ENCODE peak calls at places on chromosomes 7 and 10, in eight cellular contexts. One of them, this sample, is unnamed.

GRCh38 chr10:72133517-72133916 is 45.2 kb upstream of the SPOCK2 start:
- DNase-seq in HFF-Myc: no peak
- DNase-seq in GM20000: peak; percentile 70
- DNase-seq in occipital lobe: no peak
- DNase-seq in activated T-cell treated with anti-CD3 and anti-CD28 coated beads for 1 hour: no peak
- DNase-seq in effector memory CD8-positive, alpha-beta T cell: no peak
- DNase-seq in DMS53: no peak
- DNase-seq in choroid plexus epithelial cell: peak; percentile 79
- DNase-seq in this sample: no peak

GRCh38 chr7:158649279-158649678 is 55.3 kb downstream of the NCAPG2 start:
- DNase-seq in HFF-Myc: peak; percentile 88
- DNase-seq in GM20000: no peak
- DNase-seq in occipital lobe: no peak
- DNase-seq in activated T-cell treated with anti-CD3 and anti-CD28 coated beads for 1 hour: no peak
- DNase-seq in effector memory CD8-positive, alpha-beta T cell: no peak
- DNase-seq in DMS53: peak; percentile 83
- DNase-seq in choroid plexus epithelial cell: peak; percentile 93
- DNase-seq in this sample: no peak

GRCh38 chr7:158378978-158379377 is 208.6 kb downstream of the PTPRN2 start:
- DNase-seq in HFF-Myc: no peak
- DNase-seq in GM20000: no peak
- DNase-seq in occipital lobe: no peak
- DNase-seq in activated T-cell treated with anti-CD3 and anti-CD28 coated beads for 1 hour: no peak
- DNase-seq in effector memory CD8-positive, alpha-beta T cell: no peak
- DNase-seq in DMS53: no peak
- DNase-seq in choroid plexus epithelial cell: no peak
- DNase-seq in this sample: no peak

GRCh38 chr10:97065128-97065527 is 120.6 kb downstream of the SLIT1 start:
- DNase-seq in HFF-Myc: no peak
- DNase-seq in GM20000: no peak
- DNase-seq in occipital lobe: no peak
- DNase-seq in activated T-cell treated with anti-CD3 and anti-CD28 coated beads for 1 hour: no peak
- DNase-seq in effector memory CD8-positive, alpha-beta T cell: no peak
- DNase-seq in DMS53: no peak
- DNase-seq in choroid plexus epithelial cell: no peak
- DNase-seq in this sample: no peak

GRCh38 chr10:97333601-97334369 is 744 bp downstream of the FRAT2 start:
- DNase-seq in HFF-Myc: no peak
- DNase-seq in GM20000: peak; percentile 63
- DNase-seq in occipital lobe: peak; percentile 25
- DNase-seq in activated T-cell treated with anti-CD3 and anti-CD28 coated beads for 1 hour: peak; percentile 6
- DNase-seq in effector memory CD8-positive, alpha-beta T cell: peak; percentile 19
- DNase-seq in DMS53: peak; percentile 78
- DNase-seq in choroid plexus epithelial cell: peak; percentile 61
- DNase-seq in this sample: no peak

GRCh38 chr7:137774793-137775201 is 72.0 kb downstream of the DGKI start:
- DNase-seq in HFF-Myc: no peak
- DNase-seq in GM20000: peak; percentile 15
- DNase-seq in occipital lobe: no peak
- DNase-seq in activated T-cell treated with anti-CD3 and anti-CD28 coated beads for 1 hour: no peak
- DNase-seq in effector memory CD8-positive, alpha-beta T cell: no peak
- DNase-seq in DMS53: no peak
- DNase-seq in choroid plexus epithelial cell: peak; percentile 53
- DNase-seq in this sample: no peak

GRCh38 chr7:139749545-139749944 is 28.3 kb downstream of the HIPK2 start:
- DNase-seq in HFF-Myc: no peak
- DNase-seq in GM20000: no peak
- DNase-seq in occipital lobe: no peak
- DNase-seq in activated T-cell treated with anti-CD3 and anti-CD28 coated beads for 1 hour: no peak
- DNase-seq in effector memory CD8-positive, alpha-beta T cell: no peak
- DNase-seq in DMS53: peak; percentile 91
- DNase-seq in choroid plexus epithelial cell: no peak
- DNase-seq in this sample: no peak

GRCh38 chr10:119221666-119222065 is 14.3 kb downstream of the GRK5 start:
- DNase-seq in HFF-Myc: no peak
- DNase-seq in GM20000: no peak
- DNase-seq in occipital lobe: no peak
- DNase-seq in activated T-cell treated with anti-CD3 and anti-CD28 coated beads for 1 hour: no peak
- DNase-seq in effector memory CD8-positive, alpha-beta T cell: no peak
- DNase-seq in DMS53: no peak
- DNase-seq in choroid plexus epithelial cell: no peak
- DNase-seq in this sample: no peak

GRCh38 chr10:125756196-125756595 is 19.4 kb downstream of the MMP21 start:
- DNase-seq in HFF-Myc: no peak
- DNase-seq in GM20000: no peak
- DNase-seq in occipital lobe: no peak
- DNase-seq in activated T-cell treated with anti-CD3 and anti-CD28 coated beads for 1 hour: no peak
- DNase-seq in effector memory CD8-positive, alpha-beta T cell: no peak
- DNase-seq in DMS53: peak; percentile 34
- DNase-seq in choroid plexus epithelial cell: peak; percentile 14
- DNase-seq in this sample: no peak

GRCh38 chr7:106062006-106062405 is 50.1 kb downstream of the SYPL1 start:
- DNase-seq in HFF-Myc: no peak
- DNase-seq in GM20000: no peak
- DNase-seq in occipital lobe: no peak
- DNase-seq in activated T-cell treated with anti-CD3 and anti-CD28 coated beads for 1 hour: no peak
- DNase-seq in effector memory CD8-positive, alpha-beta T cell: no peak
- DNase-seq in DMS53: no peak
- DNase-seq in choroid plexus epithelial cell: no peak
- DNase-seq in this sample: no peak

GRCh38 chr7:68707146-68707545 is 891.1 kb upstream of the AUTS2 start:
- DNase-seq in HFF-Myc: no peak
- DNase-seq in GM20000: no peak
- DNase-seq in occipital lobe: no peak
- DNase-seq in activated T-cell treated with anti-CD3 and anti-CD28 coated beads for 1 hour: no peak
- DNase-seq in effector memory CD8-positive, alpha-beta T cell: no peak
- DNase-seq in DMS53: no peak
- DNase-seq in choroid plexus epithelial cell: no peak
- DNase-seq in this sample: no peak

GRCh38 chr7:122055072-122055471 is 89.0 kb downstream of the AASS start:
- DNase-seq in HFF-Myc: no peak
- DNase-seq in GM20000: no peak
- DNase-seq in occipital lobe: no peak
- DNase-seq in activated T-cell treated with anti-CD3 and anti-CD28 coated beads for 1 hour: no peak
- DNase-seq in effector memory CD8-positive, alpha-beta T cell: no peak
- DNase-seq in DMS53: peak; percentile 28
- DNase-seq in choroid plexus epithelial cell: no peak
- DNase-seq in this sample: no peak

GRCh38 chr10:8840356-8840755 is 785.9 kb downstream of the GATA3 start:
- DNase-seq in HFF-Myc: no peak
- DNase-seq in GM20000: no peak
- DNase-seq in occipital lobe: no peak
- DNase-seq in activated T-cell treated with anti-CD3 and anti-CD28 coated beads for 1 hour: no peak
- DNase-seq in effector memory CD8-positive, alpha-beta T cell: no peak
- DNase-seq in DMS53: no peak
- DNase-seq in choroid plexus epithelial cell: no peak
- DNase-seq in this sample: no peak

GRCh38 chr7:91892099-91892788 is 11.7 kb upstream of the MTERF1 start:
- DNase-seq in HFF-Myc: no peak
- DNase-seq in GM20000: no peak
- DNase-seq in occipital lobe: no peak
- DNase-seq in activated T-cell treated with anti-CD3 and anti-CD28 coated beads for 1 hour: no peak
- DNase-seq in effector memory CD8-positive, alpha-beta T cell: no peak
- DNase-seq in DMS53: peak; percentile 44
- DNase-seq in choroid plexus epithelial cell: peak; percentile 17
- DNase-seq in this sample: no peak

GRCh38 chr7:64516451-64516850 is 46.4 kb downstream of the ZNF680 start:
- DNase-seq in HFF-Myc: no peak
- DNase-seq in GM20000: no peak
- DNase-seq in occipital lobe: no peak
- DNase-seq in activated T-cell treated with anti-CD3 and anti-CD28 coated beads for 1 hour: no peak
- DNase-seq in effector memory CD8-positive, alpha-beta T cell: no peak
- DNase-seq in DMS53: no peak
- DNase-seq in choroid plexus epithelial cell: no peak
- DNase-seq in this sample: no peak

GRCh38 chr10:3652886-3653285 is 132.1 kb downstream of the KLF6 start:
- DNase-seq in HFF-Myc: no peak
- DNase-seq in GM20000: no peak
- DNase-seq in occipital lobe: no peak
- DNase-seq in activated T-cell treated with anti-CD3 and anti-CD28 coated beads for 1 hour: no peak
- DNase-seq in effector memory CD8-positive, alpha-beta T cell: no peak
- DNase-seq in DMS53: no peak
- DNase-seq in choroid plexus epithelial cell: no peak
- DNase-seq in this sample: no peak

GRCh38 chr7:142498364-142498763 is 240.5 kb upstream of the PRSS58 start:
- DNase-seq in HFF-Myc: no peak
- DNase-seq in GM20000: no peak
- DNase-seq in occipital lobe: no peak
- DNase-seq in activated T-cell treated with anti-CD3 and anti-CD28 coated beads for 1 hour: no peak
- DNase-seq in effector memory CD8-positive, alpha-beta T cell: no peak
- DNase-seq in DMS53: no peak
- DNase-seq in choroid plexus epithelial cell: peak; percentile 63
- DNase-seq in this sample: no peak

GRCh38 chr7:22675917-22676343 is 51.1 kb upstream of the IL6 start:
- DNase-seq in HFF-Myc: peak; percentile 39
- DNase-seq in GM20000: no peak
- DNase-seq in occipital lobe: no peak
- DNase-seq in activated T-cell treated with anti-CD3 and anti-CD28 coated beads for 1 hour: peak; percentile 3
- DNase-seq in effector memory CD8-positive, alpha-beta T cell: no peak
- DNase-seq in DMS53: peak; percentile 96
- DNase-seq in choroid plexus epithelial cell: peak; percentile 82
- DNase-seq in this sample: no peak

GRCh38 chr10:100562806-100563293 is 27.1 kb downstream of the HIF1AN start:
- DNase-seq in HFF-Myc: no peak
- DNase-seq in GM20000: peak; percentile 44
- DNase-seq in occipital lobe: peak; percentile 22
- DNase-seq in activated T-cell treated with anti-CD3 and anti-CD28 coated beads for 1 hour: no peak
- DNase-seq in effector memory CD8-positive, alpha-beta T cell: no peak
- DNase-seq in DMS53: peak; percentile 29
- DNase-seq in choroid plexus epithelial cell: peak; percentile 44
- DNase-seq in this sample: no peak

GRCh38 chr10:44102726-44103255 is 282.1 kb downstream of the CXCL12 start:
- DNase-seq in HFF-Myc: peak; percentile 25
- DNase-seq in GM20000: no peak
- DNase-seq in occipital lobe: no peak
- DNase-seq in activated T-cell treated with anti-CD3 and anti-CD28 coated beads for 1 hour: no peak
- DNase-seq in effector memory CD8-positive, alpha-beta T cell: no peak
- DNase-seq in DMS53: no peak
- DNase-seq in choroid plexus epithelial cell: no peak
- DNase-seq in this sample: no peak

GRCh38 chr7:139940866-139941265 is 111.8 kb downstream of the TBXAS1 start:
- DNase-seq in HFF-Myc: no peak
- DNase-seq in GM20000: no peak
- DNase-seq in occipital lobe: no peak
- DNase-seq in activated T-cell treated with anti-CD3 and anti-CD28 coated beads for 1 hour: no peak
- DNase-seq in effector memory CD8-positive, alpha-beta T cell: no peak
- DNase-seq in DMS53: no peak
- DNase-seq in choroid plexus epithelial cell: no peak
- DNase-seq in this sample: no peak

GRCh38 chr10:11631890-11632587 is 20.6 kb upstream of the USP6NL start:
- DNase-seq in HFF-Myc: no peak
- DNase-seq in GM20000: peak; percentile 59
- DNase-seq in occipital lobe: no peak
- DNase-seq in activated T-cell treated with anti-CD3 and anti-CD28 coated beads for 1 hour: no peak
- DNase-seq in effector memory CD8-positive, alpha-beta T cell: no peak
- DNase-seq in DMS53: no peak
- DNase-seq in choroid plexus epithelial cell: no peak
- DNase-seq in this sample: no peak

GRCh38 chr10:111034598-111035310 is 42.1 kb upstream of the ADRA2A start:
- DNase-seq in HFF-Myc: no peak
- DNase-seq in GM20000: no peak
- DNase-seq in occipital lobe: no peak
- DNase-seq in activated T-cell treated with anti-CD3 and anti-CD28 coated beads for 1 hour: no peak
- DNase-seq in effector memory CD8-positive, alpha-beta T cell: no peak
- DNase-seq in DMS53: no peak
- DNase-seq in choroid plexus epithelial cell: peak; percentile 39
- DNase-seq in this sample: no peak

GRCh38 chr10:70169661-70170364 is 501 bp downstream of the SAR1A start:
- DNase-seq in HFF-Myc: no peak
- DNase-seq in GM20000: peak; percentile 13
- DNase-seq in occipital lobe: no peak
- DNase-seq in activated T-cell treated with anti-CD3 and anti-CD28 coated beads for 1 hour: no peak
- DNase-seq in effector memory CD8-positive, alpha-beta T cell: no peak
- DNase-seq in DMS53: no peak
- DNase-seq in choroid plexus epithelial cell: peak; percentile 32
- DNase-seq in this sample: no peak

GRCh38 chr7:129875745-129876411 is 76.9 kb downstream of the UBE2H start:
- DNase-seq in HFF-Myc: no peak
- DNase-seq in GM20000: no peak
- DNase-seq in occipital lobe: no peak
- DNase-seq in activated T-cell treated with anti-CD3 and anti-CD28 coated beads for 1 hour: no peak
- DNase-seq in effector memory CD8-positive, alpha-beta T cell: no peak
- DNase-seq in DMS53: no peak
- DNase-seq in choroid plexus epithelial cell: peak; percentile 69
- DNase-seq in this sample: no peak

GRCh38 chr10:22434521-22434920 is 89.2 kb downstream of the SPAG6 start:
- DNase-seq in HFF-Myc: no peak
- DNase-seq in GM20000: no peak
- DNase-seq in occipital lobe: no peak
- DNase-seq in activated T-cell treated with anti-CD3 and anti-CD28 coated beads for 1 hour: no peak
- DNase-seq in effector memory CD8-positive, alpha-beta T cell: no peak
- DNase-seq in DMS53: no peak
- DNase-seq in choroid plexus epithelial cell: no peak
- DNase-seq in this sample: no peak

GRCh38 chr7:136074840-136075239 is 97.7 kb upstream of the MTPN start:
- DNase-seq in HFF-Myc: no peak
- DNase-seq in GM20000: no peak
- DNase-seq in occipital lobe: no peak
- DNase-seq in activated T-cell treated with anti-CD3 and anti-CD28 coated beads for 1 hour: no peak
- DNase-seq in effector memory CD8-positive, alpha-beta T cell: no peak
- DNase-seq in DMS53: peak; percentile 59
- DNase-seq in choroid plexus epithelial cell: no peak
- DNase-seq in this sample: no peak

GRCh38 chr10:3668276-3668960 is 116.6 kb downstream of the KLF6 start:
- DNase-seq in HFF-Myc: peak; percentile 5
- DNase-seq in GM20000: no peak
- DNase-seq in occipital lobe: peak; percentile 11
- DNase-seq in activated T-cell treated with anti-CD3 and anti-CD28 coated beads for 1 hour: peak; percentile 48
- DNase-seq in effector memory CD8-positive, alpha-beta T cell: peak; percentile 57
- DNase-seq in DMS53: peak; percentile 94
- DNase-seq in choroid plexus epithelial cell: peak; percentile 95
- DNase-seq in this sample: no peak

GRCh38 chr7:158021836-158022235 is 565.8 kb downstream of the PTPRN2 start:
- DNase-seq in HFF-Myc: no peak
- DNase-seq in GM20000: no peak
- DNase-seq in occipital lobe: no peak
- DNase-seq in activated T-cell treated with anti-CD3 and anti-CD28 coated beads for 1 hour: no peak
- DNase-seq in effector memory CD8-positive, alpha-beta T cell: no peak
- DNase-seq in DMS53: no peak
- DNase-seq in choroid plexus epithelial cell: no peak
- DNase-seq in this sample: no peak

GRCh38 chr10:97355571-97355975 is 21.0 kb upstream of the FRAT2 start:
- DNase-seq in HFF-Myc: no peak
- DNase-seq in GM20000: no peak
- DNase-seq in occipital lobe: no peak
- DNase-seq in activated T-cell treated with anti-CD3 and anti-CD28 coated beads for 1 hour: no peak
- DNase-seq in effector memory CD8-positive, alpha-beta T cell: no peak
- DNase-seq in DMS53: no peak
- DNase-seq in choroid plexus epithelial cell: peak; percentile 56
- DNase-seq in this sample: no peak

GRCh38 chr10:5679606-5680005 is 5.0 kb upstream of the TASOR2 start:
- DNase-seq in HFF-Myc: no peak
- DNase-seq in GM20000: no peak
- DNase-seq in occipital lobe: no peak
- DNase-seq in activated T-cell treated with anti-CD3 and anti-CD28 coated beads for 1 hour: no peak
- DNase-seq in effector memory CD8-positive, alpha-beta T cell: no peak
- DNase-seq in DMS53: no peak
- DNase-seq in choroid plexus epithelial cell: no peak
- DNase-seq in this sample: no peak

GRCh38 chr7:78226059-78226658 is 427.6 kb downstream of the PHTF2 start:
- DNase-seq in HFF-Myc: peak; percentile 47
- DNase-seq in GM20000: peak; percentile 8
- DNase-seq in occipital lobe: peak; percentile 3
- DNase-seq in activated T-cell treated with anti-CD3 and anti-CD28 coated beads for 1 hour: no peak
- DNase-seq in effector memory CD8-positive, alpha-beta T cell: no peak
- DNase-seq in DMS53: peak; percentile 80
- DNase-seq in choroid plexus epithelial cell: peak; percentile 6
- DNase-seq in this sample: no peak

GRCh38 chr7:45150199-45150598 is 7.4 kb upstream of the RAMP3 start:
- DNase-seq in HFF-Myc: no peak
- DNase-seq in GM20000: no peak
- DNase-seq in occipital lobe: no peak
- DNase-seq in activated T-cell treated with anti-CD3 and anti-CD28 coated beads for 1 hour: no peak
- DNase-seq in effector memory CD8-positive, alpha-beta T cell: no peak
- DNase-seq in DMS53: no peak
- DNase-seq in choroid plexus epithelial cell: no peak
- DNase-seq in this sample: no peak

GRCh38 chr10:131856441-131857094 is 44.2 kb upstream of the PPP2R2D start:
- DNase-seq in HFF-Myc: no peak
- DNase-seq in GM20000: no peak
- DNase-seq in occipital lobe: no peak
- DNase-seq in activated T-cell treated with anti-CD3 and anti-CD28 coated beads for 1 hour: no peak
- DNase-seq in effector memory CD8-positive, alpha-beta T cell: no peak
- DNase-seq in DMS53: no peak
- DNase-seq in choroid plexus epithelial cell: no peak
- DNase-seq in this sample: no peak